ENCODE peak calls at places on chromosomes 2 and 18, in seven cellular contexts. One of them, this sample, is unnamed.

GRCh38 chr18:3248062-3248669 is 565 bp downstream of the MYL12A start:
- DNase-seq in uterus: peak; percentile 51
- DNase-seq in stomach: no peak
- DNase-seq in A549: no peak
- DNase-seq in heart left ventricle: peak; percentile 44
- DNase-seq in IMR-90: peak; percentile 59
- DNase-seq in HCT116: no peak
- DNase-seq in this sample: no peak

GRCh38 chr2:217880891-217881290 is 121.9 kb downstream of the TNS1 start:
- DNase-seq in stomach: no peak
- DNase-seq in IMR-90: no peak
- DNase-seq in A549: no peak
- DNase-seq in heart left ventricle: peak; percentile 66
- DNase-seq in HCT116: no peak
- DNase-seq in uterus: no peak
- DNase-seq in this sample: no peak

GRCh38 chr18:69996951-69997798 is 49.5 kb upstream of the CD226 start:
- DNase-seq in uterus: no peak
- DNase-seq in heart left ventricle: no peak
- DNase-seq in A549: no peak
- DNase-seq in IMR-90: no peak
- DNase-seq in stomach: no peak
- DNase-seq in HCT116: no peak
- DNase-seq in this sample: no peak

GRCh38 chr2:115574667-115575066 is 1132.2 kb downstream of the DPP10 start:
- DNase-seq in A549: no peak
- DNase-seq in HCT116: no peak
- DNase-seq in heart left ventricle: no peak
- DNase-seq in IMR-90: no peak
- DNase-seq in uterus: no peak
- DNase-seq in stomach: no peak
- DNase-seq in this sample: no peak

GRCh38 chr2:136291871-136292270 is 173.9 kb upstream of the CXCR4 start:
- DNase-seq in IMR-90: no peak
- DNase-seq in A549: no peak
- DNase-seq in HCT116: no peak
- DNase-seq in uterus: no peak
- DNase-seq in heart left ventricle: no peak
- DNase-seq in stomach: no peak
- DNase-seq in this sample: no peak

GRCh38 chr18:22466608-22467390 is 49.1 kb upstream of the CTAGE1 start:
- DNase-seq in IMR-90: peak; percentile 89
- DNase-seq in A549: peak; percentile 93
- DNase-seq in HCT116: peak; percentile 10
- DNase-seq in stomach: no peak
- DNase-seq in uterus: no peak
- DNase-seq in heart left ventricle: peak; percentile 38
- DNase-seq in this sample: no peak

GRCh38 chr2:31483246-31483645 is 68.7 kb upstream of the XDH start:
- DNase-seq in heart left ventricle: no peak
- DNase-seq in stomach: no peak
- DNase-seq in uterus: no peak
- DNase-seq in A549: no peak
- DNase-seq in HCT116: no peak
- DNase-seq in IMR-90: no peak
- DNase-seq in this sample: no peak

GRCh38 chr2:55232863-55233657 is 572 bp downstream of the RPS27A start:
- DNase-seq in stomach: peak; percentile 43
- DNase-seq in uterus: peak; percentile 48
- DNase-seq in IMR-90: peak; percentile 21
- DNase-seq in HCT116: no peak
- DNase-seq in heart left ventricle: peak; percentile 27
- DNase-seq in A549: peak; percentile 19
- DNase-seq in this sample: no peak

GRCh38 chr18:8803957-8804356 is 98.6 kb downstream of the MTCL1 start:
- DNase-seq in stomach: no peak
- DNase-seq in A549: no peak
- DNase-seq in HCT116: no peak
- DNase-seq in heart left ventricle: no peak
- DNase-seq in uterus: no peak
- DNase-seq in IMR-90: no peak
- DNase-seq in this sample: no peak

GRCh38 chr2:230496891-230497290 is 80.9 kb downstream of the SP100 start:
- DNase-seq in stomach: no peak
- DNase-seq in A549: no peak
- DNase-seq in IMR-90: no peak
- DNase-seq in uterus: no peak
- DNase-seq in heart left ventricle: no peak
- DNase-seq in HCT116: no peak
- DNase-seq in this sample: no peak

GRCh38 chr18:51044928-51045587 is 15.0 kb downstream of the SMAD4 start:
- DNase-seq in uterus: no peak
- DNase-seq in IMR-90: no peak
- DNase-seq in stomach: no peak
- DNase-seq in HCT116: no peak
- DNase-seq in A549: no peak
- DNase-seq in heart left ventricle: no peak
- DNase-seq in this sample: no peak

GRCh38 chr18:31931886-31932240 is 11.1 kb downstream of the TRAPPC8 start:
- DNase-seq in IMR-90: no peak
- DNase-seq in A549: no peak
- DNase-seq in HCT116: no peak
- DNase-seq in heart left ventricle: no peak
- DNase-seq in stomach: no peak
- DNase-seq in uterus: no peak
- DNase-seq in this sample: no peak

GRCh38 chr2:96324716-96325037 is 440 bp upstream of the ITPRIPL1 start:
- DNase-seq in stomach: no peak
- DNase-seq in IMR-90: no peak
- DNase-seq in uterus: no peak
- DNase-seq in HCT116: no peak
- DNase-seq in heart left ventricle: no peak
- DNase-seq in A549: no peak
- DNase-seq in this sample: no peak

GRCh38 chr2:97966545-97967215 is 29.1 kb downstream of the TMEM131 start:
- DNase-seq in A549: no peak
- DNase-seq in heart left ventricle: no peak
- DNase-seq in uterus: no peak
- DNase-seq in stomach: no peak
- DNase-seq in IMR-90: peak; percentile 27
- DNase-seq in HCT116: peak; percentile 43
- DNase-seq in this sample: no peak

GRCh38 chr2:207765960-207766582 is 3.6 kb downstream of the FZD5 start:
- DNase-seq in HCT116: no peak
- DNase-seq in heart left ventricle: no peak
- DNase-seq in stomach: no peak
- DNase-seq in uterus: no peak
- DNase-seq in A549: no peak
- DNase-seq in IMR-90: no peak
- DNase-seq in this sample: no peak

GRCh38 chr18:61388010-61388409 is 54.8 kb downstream of the CDH20 start:
- DNase-seq in heart left ventricle: no peak
- DNase-seq in HCT116: no peak
- DNase-seq in uterus: no peak
- DNase-seq in IMR-90: peak; percentile 12
- DNase-seq in A549: no peak
- DNase-seq in stomach: no peak
- DNase-seq in this sample: no peak

GRCh38 chr2:62231541-62231940 is 35.6 kb downstream of the B3GNT2 start:
- DNase-seq in heart left ventricle: no peak
- DNase-seq in HCT116: no peak
- DNase-seq in uterus: no peak
- DNase-seq in A549: no peak
- DNase-seq in stomach: no peak
- DNase-seq in IMR-90: no peak
- DNase-seq in this sample: no peak

GRCh38 chr2:148887349-148888002 is 12.4 kb downstream of the KIF5C start:
- DNase-seq in uterus: no peak
- DNase-seq in stomach: no peak
- DNase-seq in A549: no peak
- DNase-seq in IMR-90: no peak
- DNase-seq in heart left ventricle: no peak
- DNase-seq in HCT116: no peak
- DNase-seq in this sample: no peak

GRCh38 chr18:59758837-59759236 is 61.6 kb upstream of the CCBE1 start:
- DNase-seq in HCT116: no peak
- DNase-seq in uterus: no peak
- DNase-seq in IMR-90: no peak
- DNase-seq in heart left ventricle: no peak
- DNase-seq in A549: no peak
- DNase-seq in stomach: no peak
- DNase-seq in this sample: no peak

GRCh38 chr2:241202681-241203080 is 14.2 kb downstream of the ANO7 start:
- DNase-seq in HCT116: no peak
- DNase-seq in IMR-90: no peak
- DNase-seq in uterus: no peak
- DNase-seq in stomach: no peak
- DNase-seq in heart left ventricle: no peak
- DNase-seq in A549: no peak
- DNase-seq in this sample: no peak

GRCh38 chr2:232584238-232584637 is 33.7 kb downstream of the EIF4E2 start:
- DNase-seq in stomach: no peak
- DNase-seq in A549: no peak
- DNase-seq in HCT116: no peak
- DNase-seq in uterus: no peak
- DNase-seq in IMR-90: no peak
- DNase-seq in heart left ventricle: no peak
- DNase-seq in this sample: no peak

DNA sequence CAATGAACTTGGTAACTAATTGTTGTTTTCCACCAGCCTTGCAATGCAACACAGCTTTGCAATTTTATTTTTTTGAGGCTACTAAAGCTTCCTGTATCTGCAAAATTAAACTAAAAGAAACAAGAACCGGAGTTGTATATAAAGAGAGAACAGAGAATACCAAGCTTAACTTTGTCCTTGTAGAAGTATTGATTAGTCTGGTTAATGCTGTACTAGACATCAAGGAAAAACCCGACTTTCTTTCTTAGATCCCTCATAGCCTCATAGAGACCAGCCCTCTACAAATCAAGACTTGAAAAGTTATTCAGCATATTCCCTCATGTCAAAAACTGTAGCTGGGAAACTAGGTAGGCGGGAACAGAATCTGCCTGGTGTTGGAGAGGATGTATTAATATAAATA is 1.7 kb upstream of the ASAP2 start:
- DNase-seq in heart left ventricle: no peak
- DNase-seq in IMR-90: no peak
- DNase-seq in stomach: no peak
- DNase-seq in uterus: no peak
- DNase-seq in HCT116: no peak
- DNase-seq in A549: no peak
- DNase-seq in this sample: no peak
- H3K4me3 ChIP-seq in heart left ventricle: no peak overlapping the region
- H3K4me3 ChIP-seq in IMR-90: no peak overlapping the region
- H3K4me3 ChIP-seq in stomach: no peak overlapping the region
- H3K4me3 ChIP-seq in uterus: no peak overlapping the region
- H3K4me3 ChIP-seq in HCT116: no peak overlapping the region
- H3K4me3 ChIP-seq in A549: no peak overlapping the region
- H3K4me3 ChIP-seq in this sample: no peak overlapping the region

GRCh38 chr2:61185329-61185728 is 23.3 kb downstream of the C2orf74 start:
- DNase-seq in uterus: no peak
- DNase-seq in heart left ventricle: no peak
- DNase-seq in stomach: no peak
- DNase-seq in HCT116: no peak
- DNase-seq in A549: no peak
- DNase-seq in IMR-90: no peak
- DNase-seq in this sample: no peak
- TF ChIP-seq POLR2A in uterus: no peak
- TF ChIP-seq POLR2A in heart left ventricle: no peak
- TF ChIP-seq POLR2A in stomach: no peak
- TF ChIP-seq POLR2A in HCT116: no peak
- TF ChIP-seq POLR2A in A549: no peak
- TF ChIP-seq POLR2A in IMR-90: no peak
- TF ChIP-seq POLR2A in this sample: no peak

GRCh38 chr18:44637210-44638051 is 43.3 kb upstream of the SETBP1 start:
- DNase-seq in heart left ventricle: no peak
- DNase-seq in A549: peak; percentile 28
- DNase-seq in stomach: no peak
- DNase-seq in IMR-90: no peak
- DNase-seq in HCT116: no peak
- DNase-seq in uterus: no peak
- DNase-seq in this sample: no peak
- H3K4me3 ChIP-seq in heart left ventricle: no peak overlapping the region
- H3K4me3 ChIP-seq in A549: no peak overlapping the region
- H3K4me3 ChIP-seq in stomach: no peak overlapping the region
- H3K4me3 ChIP-seq in IMR-90: no peak overlapping the region
- H3K4me3 ChIP-seq in HCT116: no peak overlapping the region
- H3K4me3 ChIP-seq in uterus: no peak overlapping the region
- H3K4me3 ChIP-seq in this sample: no peak overlapping the region

DNA sequence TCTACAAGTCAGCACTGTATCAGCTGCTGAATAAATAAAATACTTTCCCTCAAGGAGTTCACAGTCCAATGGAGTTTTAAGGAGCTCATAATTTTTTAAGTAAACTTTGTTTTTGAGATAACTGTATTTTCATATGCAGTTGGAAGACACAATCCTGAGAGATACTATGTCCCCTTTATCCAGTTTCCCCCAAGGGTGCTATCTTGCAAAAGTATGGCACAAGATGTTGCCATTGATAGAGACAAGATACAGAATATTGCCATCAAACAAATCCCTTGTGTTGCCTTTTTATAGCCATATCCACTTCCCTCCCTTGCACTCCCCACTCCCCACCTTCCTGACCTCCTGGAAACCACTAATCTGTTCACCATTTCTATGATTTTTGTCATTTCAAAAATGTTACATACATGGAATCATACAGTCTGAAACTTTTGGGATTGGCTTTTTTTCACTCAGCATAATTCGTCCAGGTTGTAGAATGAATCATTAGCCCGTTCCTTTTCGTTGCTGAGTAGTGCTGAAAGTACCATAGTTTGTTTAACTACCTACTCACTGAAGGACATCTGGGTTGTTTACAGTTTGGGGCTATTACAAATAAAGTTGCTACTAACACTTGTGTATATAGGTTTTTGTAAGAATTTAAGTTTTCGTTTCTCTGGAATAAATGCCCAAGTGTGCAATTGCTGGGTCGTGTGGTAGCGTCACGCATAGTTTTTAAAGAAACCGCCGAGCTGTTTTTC is 30.2 kb upstream of the SERTAD2 start:
- DNase-seq in stomach: no peak
- DNase-seq in IMR-90: no peak
- DNase-seq in A549: no peak
- DNase-seq in HCT116: no peak
- DNase-seq in heart left ventricle: no peak
- DNase-seq in uterus: no peak
- DNase-seq in this sample: no peak
- TF ChIP-seq POLR2A in stomach: no peak
- TF ChIP-seq POLR2A in IMR-90: no peak
- TF ChIP-seq POLR2A in A549: no peak
- TF ChIP-seq POLR2A in HCT116: no peak
- TF ChIP-seq POLR2A in heart left ventricle: no peak
- TF ChIP-seq POLR2A in uterus: no peak
- TF ChIP-seq POLR2A in this sample: no peak